ENCODE peak calls at places on chromosomes 13 and 19, in seven cellular contexts. W is Peyer's patch, D is suprapubic skin, A is heart left ventricle, Q is pancreas, K is mesendoderm, L is AG04450. T is an unnamed sample.

GRCh38 chr19:11069451-11070009 is 19.7 kb upstream of the LDLR start:
- DNase-seq in D (no peak), K (peak; percentile 48), L (no peak), Q (no peak), W (no peak), A (no peak), T (no peak)

GRCh38 chr13:107867701-107868661 is 347.4 kb downstream of the LIG4 start:
- DNase-seq in Q (peak; percentile 27), K (peak; percentile 76), W (no peak), L (no peak), A (peak; percentile 24), D (no peak), T (no peak)

GRCh38 chr13:110398564-110399507 is 91.8 kb downstream of the COL4A2 start:
- DNase-seq in Q (no peak), D (no peak), A (no peak), W (no peak), K (peak; percentile 67), L (no peak), T (no peak)

GRCh38 chr13:110868631-110869165 is 46.2 kb downstream of the ANKRD10 start:
- DNase-seq in L (no peak), K (no peak), Q (no peak), D (no peak), A (no peak), W (no peak), T (no peak)

GRCh38 chr19:34134190-34135032 is 37.9 kb upstream of the LSM14A start:
- DNase-seq in A (peak; percentile 91), L (peak; percentile 16), Q (peak; percentile 88), K (peak; percentile 87), W (peak; percentile 89), D (peak; percentile 89), T (peak; percentile 81)

GRCh38 chr13:33006646-33007045 is 9.6 kb upstream of the KL start:
- DNase-seq in K (no peak), Q (no peak), L (no peak), A (no peak), W (no peak), D (no peak), T (no peak)

GRCh38 chr13:75372517-75372916 is 109.5 kb downstream of the TBC1D4 start:
- DNase-seq in K (peak; percentile 58), A (no peak), W (no peak), Q (no peak), D (no peak), L (no peak), T (no peak)

GRCh38 chr13:52848455-52849190 is at the start of gene PCDH8:
- DNase-seq in K (peak; percentile 93), D (no peak), A (no peak), W (no peak), Q (no peak), L (no peak), T (no peak)

GRCh38 chr19:14544047-14544446 is 14.7 kb downstream of the TECR start:
- DNase-seq in W (no peak), L (no peak), K (peak; percentile 42), A (no peak), Q (no peak), D (no peak), T (no peak)

GRCh38 chr19:17886515-17886914 is 14.8 kb downstream of the SLC5A5 start:
- DNase-seq in Q (no peak), D (no peak), L (no peak), W (no peak), A (no peak), K (no peak), T (no peak)

GRCh38 chr13:90797335-90797734 is 550.2 kb upstream of the MIR17HG start:
- DNase-seq in W (no peak), L (no peak), A (no peak), K (no peak), Q (no peak), D (no peak), T (no peak)

GRCh38 chr19:11260996-11261395 is 1.3 kb downstream of the DOCK6 start:
- DNase-seq in D (no peak), A (no peak), W (no peak), Q (no peak), L (no peak), K (no peak), T (no peak)

GRCh38 chr19:49767380-49767779 is 579 bp downstream of the AP2A1 start:
- DNase-seq in L (no peak), D (no peak), K (peak; percentile 29), W (no peak), Q (no peak), A (no peak), T (no peak)

GRCh38 chr19:51799311-51799997 is 4.5 kb downstream of the FPR3 start:
- DNase-seq in A (peak; percentile 88), D (peak; percentile 86), L (peak; percentile 76), K (no peak), W (peak; percentile 35), Q (peak; percentile 68), T (peak; percentile 96)

GRCh38 chr13:25738797-25739196 is 313.0 kb downstream of the SHISA2 start:
- DNase-seq in Q (no peak), K (no peak), A (no peak), D (no peak), W (no peak), L (no peak), T (no peak)

GRCh38 chr19:48835734-48836088 is 580 bp downstream of the HSD17B14 start:
- DNase-seq in L (no peak), Q (peak; percentile 93), D (peak; percentile 98), W (peak; percentile 99), K (peak; percentile 97), A (peak; percentile 91), T (peak; percentile 97)

GRCh38 chr13:44523176-44524017 is 52.7 kb downstream of the TSC22D1 start:
- DNase-seq in Q (peak; percentile 22), L (peak; percentile 32), A (no peak), D (no peak), W (no peak), K (peak; percentile 27), T (no peak)

GRCh38 chr13:48630791-48631190 is 22.9 kb upstream of the CYSLTR2 start:
- DNase-seq in K (no peak), Q (no peak), D (no peak), A (no peak), L (no peak), W (no peak), T (no peak)

GRCh38 chr19:58559275-58560006 is 1.0 kb upstream of the UBE2M start:
- DNase-seq in A (peak; percentile 93), L (peak; percentile 77), K (peak; percentile 96), D (peak; percentile 94), Q (peak; percentile 91), W (peak; percentile 79), T (peak; percentile 96)

GRCh38 chr19:1624458-1624857 is 19.2 kb upstream of the UQCR11 start:
- DNase-seq in D (no peak), L (no peak), K (peak; percentile 84), A (peak; percentile 51), Q (no peak), W (peak; percentile 57), T (no peak)

GRCh38 chr13:31767175-31767900 is 28.0 kb downstream of the RXFP2 start:
- DNase-seq in K (peak; percentile 55), L (peak; percentile 48), A (no peak), W (no peak), D (no peak), Q (no peak), T (no peak)

GRCh38 chr19:55386515-55386947 is 799 bp downstream of the RPL28 start:
- DNase-seq in D (no peak), Q (no peak), K (no peak), W (peak; percentile 36), A (no peak), L (no peak), T (no peak)
- H3K27ac ChIP-seq in D (peak overlapping the region; percentile 81), Q (no peak overlapping the region), K (no peak overlapping the region), W (peak overlapping the region; percentile 96), A (peak overlapping the region; percentile 85), L (peak overlapping the region; percentile 68), T (peak overlapping the region; percentile 92)

DNA sequence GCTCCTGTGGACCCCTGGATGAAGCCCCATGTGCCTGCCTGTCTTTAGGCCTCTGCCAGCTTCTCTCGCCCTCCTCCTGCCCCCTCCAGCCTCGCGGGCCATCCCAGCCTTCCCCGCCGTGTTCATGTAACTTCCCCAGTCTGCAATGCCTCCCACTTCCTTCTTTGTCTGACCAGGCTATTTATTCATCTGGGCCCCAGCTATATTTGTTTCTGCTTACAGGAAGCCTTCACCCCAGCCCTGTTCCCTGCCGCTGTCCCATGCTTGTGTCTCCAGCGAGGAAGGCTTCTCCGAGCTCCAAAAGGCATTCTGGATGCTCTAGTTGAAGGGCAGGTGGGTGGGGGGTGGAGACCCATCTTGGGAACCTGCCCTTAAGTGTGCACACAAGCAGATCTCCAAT is 7.9 kb upstream of the C3 start:
- DNase-seq in W (peak; percentile 42), D (no peak), A (no peak), L (no peak), Q (no peak), K (no peak), T (no peak)
- H3K4me3 ChIP-seq in W (no peak overlapping the region), D (no peak overlapping the region), A (no peak overlapping the region), L (no peak overlapping the region), Q (no peak overlapping the region), K (no peak overlapping the region), T (no peak overlapping the region)

GRCh38 chr13:76418404-76418803 is 467.8 kb downstream of the KCTD12 start:
- DNase-seq in W (no peak), Q (no peak), K (no peak), L (no peak), A (no peak), D (no peak), T (no peak)

GRCh38 chr13:76425930-76426329 is 460.3 kb downstream of the KCTD12 start:
- DNase-seq in L (peak; percentile 78), W (no peak), Q (no peak), K (peak; percentile 10), A (no peak), D (no peak), T (no peak)

DNA sequence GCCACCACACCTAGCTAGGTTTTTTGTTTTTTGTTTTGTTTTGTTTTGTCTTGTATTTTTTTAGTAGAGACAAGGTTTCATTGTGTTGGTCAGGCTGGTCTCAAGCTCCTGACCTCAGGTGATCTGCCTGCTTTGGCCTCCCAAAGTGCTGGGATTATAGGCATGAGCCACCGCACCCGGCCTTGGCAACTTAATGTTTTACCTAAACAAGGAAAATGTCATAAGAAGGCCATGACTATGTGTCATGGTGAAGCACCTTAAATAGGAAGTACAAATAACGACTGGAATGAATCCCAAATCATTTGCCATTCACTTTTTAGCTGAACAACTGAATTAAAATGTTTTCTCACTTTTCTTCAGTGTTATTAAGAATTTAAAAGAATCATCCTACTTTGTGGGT is 465.2 kb downstream of the KCTD12 start:
- DNase-seq in D (no peak), A (no peak), K (no peak), Q (no peak), L (no peak), W (no peak), T (no peak)
- H3K27ac ChIP-seq in D (no peak overlapping the region), A (no peak overlapping the region), K (no peak overlapping the region), Q (no peak overlapping the region), L (no peak overlapping the region), W (no peak overlapping the region), T (no peak overlapping the region)

GRCh38 chr19:29749450-29749849 is 34.4 kb upstream of the C19orf12 start:
- DNase-seq in D (no peak), L (no peak), K (no peak), A (no peak), W (no peak), Q (no peak), T (no peak)

GRCh38 chr19:29745253-29745652 is 30.2 kb upstream of the C19orf12 start:
- DNase-seq in Q (no peak), W (no peak), A (no peak), D (no peak), K (peak; percentile 37), L (no peak), T (no peak)

GRCh38 chr19:29751932-29752331 is 36.9 kb upstream of the C19orf12 start:
- DNase-seq in A (no peak), D (no peak), Q (no peak), W (no peak), L (no peak), K (no peak), T (no peak)

GRCh38 chr19:29752450-29753025 is 37.5 kb upstream of the C19orf12 start:
- DNase-seq in L (no peak), D (no peak), Q (no peak), K (no peak), W (no peak), A (no peak), T (no peak)

GRCh38 chr19:29748996-29749395 is 33.9 kb upstream of the C19orf12 start:
- DNase-seq in Q (no peak), D (no peak), A (no peak), W (no peak), K (no peak), L (no peak), T (no peak)
- H3K4me3 ChIP-seq in Q (no peak overlapping the region), D (no peak overlapping the region), A (no peak overlapping the region), W (no peak overlapping the region), K (no peak overlapping the region), L (no peak overlapping the region), T (no peak overlapping the region)

T was measured in right atrium auricular region.